ENCODE peak calls at places on chromosomes 3 and 15, in eight cellular contexts. K is activated B cell treated with CpG ODN at 0.5 μM for 24 hours, J is choroid plexus epithelial cell, B is RWPE1, G is iris pigment epithelial cell, A is T follicular helper cell, F is head of caudate nucleus, X is ELR. I is an unnamed sample.

GRCh38 chr3:40317061-40317676 is 7.7 kb downstream of the EIF1B start:
- DNase-seq in X (peak), A (peak), F (no peak), K (no peak), J (peak), G (peak), B (peak), I (peak)

GRCh38 chr15:23477920-23478319 is 30.9 kb upstream of the GOLGA6L2 start:
- DNase-seq in F (no peak), B (no peak), J (no peak), G (no peak), A (no peak), K (no peak), X (no peak), I (no peak)

GRCh38 chr3:11913316-11913715 is 66.6 kb upstream of the TAMM41 start:
- DNase-seq in B (no peak), X (no peak), J (no peak), G (no peak), F (no peak), A (no peak), K (no peak), I (no peak)

GRCh38 chr3:50419595-50419994 is 60.3 kb upstream of the TMEM115 start:
- DNase-seq in K (no peak), F (no peak), G (no peak), X (no peak), A (no peak), J (no peak), B (no peak), I (no peak)

GRCh38 chr3:101259485-101260341 is 60.7 kb downstream of the IMPG2 start:
- DNase-seq in G (no peak), J (no peak), F (no peak), A (no peak), X (no peak), B (no peak), K (no peak), I (no peak)

GRCh38 chr3:34882764-34883163 is 756.6 kb upstream of the ARPP21 start:
- DNase-seq in X (no peak), K (no peak), A (no peak), G (no peak), B (no peak), F (no peak), J (peak), I (peak)

GRCh38 chr15:96125681-96126080 is 204.8 kb upstream of the NR2F2 start:
- DNase-seq in B (no peak), K (no peak), J (peak), A (no peak), F (no peak), G (peak), X (peak), I (peak)

GRCh38 chr3:45417949-45418847 is 29.8 kb downstream of the LARS2 start:
- DNase-seq in A (no peak), B (no peak), J (no peak), X (no peak), K (no peak), G (peak), F (no peak), I (no peak)

GRCh38 chr3:115085197-115085865 is 61.8 kb downstream of the ZBTB20 start:
- DNase-seq in F (no peak), A (no peak), K (no peak), X (peak), G (no peak), B (no peak), J (no peak), I (peak)

GRCh38 chr3:173800154-173800553 is 402.6 kb downstream of the NLGN1 start:
- DNase-seq in B (no peak), G (no peak), A (no peak), K (no peak), F (no peak), X (no peak), J (no peak), I (no peak)

I was measured in SJCRH30.